ENCODE peak calls at places on chromosomes 5 and 9, in nine cellular contexts. Y, A, F, O, D, T, S, U and G are unnamed samples. For H3K4me1, the result is how much of the 10 kb centered on the place peaks cover.

GRCh38 chr9:69984831-69985230 is 58.8 kb upstream of the MAMDC2 start:
- DNase-seq in Y (no peak), A (no peak), F (no peak), O (no peak), D (no peak), T (no peak), S (no peak), U (no peak), G (no peak)

GRCh38 chr5:126054593-126055347 is 368.4 kb upstream of the GRAMD2B start:
- DNase-seq in Y (no peak), A (no peak), F (no peak), O (no peak), D (no peak), T (no peak), S (no peak), U (no peak), G (no peak)

GRCh38 chr9:131037336-131038255 is 28.6 kb downstream of the LAMC3 start:
- DNase-seq in Y (peak), A (no peak), F (no peak), O (no peak), D (no peak), T (no peak), S (no peak), U (no peak), G (no peak)

GRCh38 chr9:21996438-21996837 is 1.8 kb downstream of the CDKN2B-AS1 start:
- DNase-seq in Y (peak), A (no peak), F (no peak), O (no peak), D (no peak), T (no peak), S (no peak), U (no peak), G (no peak)

GRCh38 chr5:131622633-131623032 is 12.4 kb downstream of the RAPGEF6 start:
- DNase-seq in Y (no peak), A (no peak), F (no peak), O (no peak), D (no peak), T (no peak), S (no peak), U (no peak), G (no peak)

GRCh38 chr5:155460501-155460931 is 447.0 kb downstream of the KIF4B start:
- DNase-seq in Y (no peak), A (no peak), F (no peak), O (no peak), D (no peak), T (no peak), S (no peak), U (no peak), G (no peak)

GRCh38 chr9:81211741-81212140 is 477.6 kb downstream of the TLE1 start:
- DNase-seq in Y (no peak), A (no peak), F (no peak), O (no peak), D (no peak), T (no peak), S (no peak), U (no peak), G (no peak)

GRCh38 chr5:172501708-172502379 is 47.5 kb upstream of the SH3PXD2B start:
- DNase-seq in Y (no peak), A (no peak), F (no peak), O (no peak), D (peak), T (no peak), S (peak), U (no peak), G (no peak)

GRCh38 chr5:61435368-61435767 is 103.3 kb downstream of the ZSWIM6 start:
- DNase-seq in Y (no peak), A (no peak), F (no peak), O (no peak), D (no peak), T (no peak), S (no peak), U (no peak), G (no peak)

GRCh38 chr9:120904061-120904998 is 22.3 kb downstream of the TRAF1 start:
- DNase-seq in Y (no peak), A (no peak), F (no peak), O (no peak), D (no peak), T (no peak), S (no peak), U (no peak), G (peak)

GRCh38 chr9:91412895-91413294 is 10.7 kb downstream of the NFIL3 start:
- DNase-seq in Y (no peak), A (no peak), F (no peak), O (no peak), D (no peak), T (no peak), S (no peak), U (no peak), G (no peak)

GRCh38 chr5:134568761-134569725 is 43.6 kb downstream of the JADE2 start:
- DNase-seq in Y (peak), A (no peak), F (peak), O (no peak), D (peak), T (peak), S (peak), U (no peak), G (no peak)

GRCh38 chr9:13816837-13817236 is 497.1 kb downstream of the NFIB start:
- DNase-seq in Y (no peak), A (no peak), F (peak), O (no peak), D (no peak), T (no peak), S (no peak), U (no peak), G (no peak)

GRCh38 chr9:118170032-118170955 is 466.1 kb downstream of the TLR4 start:
- DNase-seq in Y (peak), A (no peak), F (no peak), O (peak), D (no peak), T (peak), S (no peak), U (peak), G (no peak)

GRCh38 chr5:137273511-137273910 is 225.6 kb downstream of the SPOCK1 start:
- DNase-seq in Y (no peak), A (no peak), F (no peak), O (no peak), D (no peak), T (no peak), S (no peak), U (no peak), G (no peak)

GRCh38 chr9:34124103-34124502 is 2.4 kb downstream of the DCAF12 start:
- DNase-seq in Y (no peak), A (no peak), F (no peak), O (no peak), D (no peak), T (no peak), S (no peak), U (no peak), G (no peak)

GRCh38 chr9:130183133-130183762 is 11.0 kb downstream of the NCS1 start:
- DNase-seq in Y (peak), A (no peak), F (no peak), O (peak), D (no peak), T (no peak), S (peak), U (no peak), G (no peak)

GRCh38 chr5:88944751-88945507 is 61.9 kb upstream of the MEF2C start:
- DNase-seq in Y (no peak), A (no peak), F (no peak), O (peak), D (no peak), T (no peak), S (no peak), U (no peak), G (no peak)

GRCh38 chr9:93682155-93682968 is 106.0 kb downstream of the PHF2 start:
- DNase-seq in Y (peak), A (peak), F (no peak), O (peak), D (peak), T (peak), S (peak), U (peak), G (peak)

GRCh38 chr5:139984816-139985215 is 58.3 kb downstream of the NRG2 start:
- DNase-seq in Y (no peak), A (no peak), F (no peak), O (no peak), D (no peak), T (no peak), S (no peak), U (no peak), G (no peak)

GRCh38 chr5:39780341-39780740 is 355.6 kb upstream of the DAB2 start:
- DNase-seq in Y (peak), A (no peak), F (no peak), O (no peak), D (no peak), T (no peak), S (no peak), U (peak), G (no peak)

GRCh38 chr5:139495644-139496435 is 13.3 kb upstream of the STING1 start:
- DNase-seq in Y (no peak), A (no peak), F (no peak), O (no peak), D (no peak), T (no peak), S (no peak), U (no peak), G (no peak)

GRCh38 chr5:99911971-99912370 is 623.2 kb upstream of the FAM174A start:
- DNase-seq in Y (no peak), A (no peak), F (no peak), O (no peak), D (no peak), T (no peak), S (no peak), U (no peak), G (no peak)

GRCh38 chr9:108953983-108954574 is 19.9 kb downstream of the ABITRAM start:
- DNase-seq in Y (peak), A (peak), F (no peak), O (peak), D (no peak), T (no peak), S (no peak), U (no peak), G (no peak)

GRCh38 chr5:81817086-81817485 is 66.2 kb upstream of the SSBP2 start:
- DNase-seq in Y (no peak), A (no peak), F (no peak), O (no peak), D (no peak), T (no peak), S (no peak), U (no peak), G (no peak)

GRCh38 chr5:177371705-177372533 is 12.3 kb upstream of the SLC34A1 start:
- DNase-seq in Y (no peak), A (no peak), F (no peak), O (no peak), D (no peak), T (no peak), S (no peak), U (no peak), G (no peak)

GRCh38 chr9:33473216-33473615 is 508 bp downstream of the NOL6 start:
- DNase-seq in Y (no peak), A (no peak), F (no peak), O (no peak), D (no peak), T (no peak), S (peak), U (no peak), G (no peak)

DNA sequence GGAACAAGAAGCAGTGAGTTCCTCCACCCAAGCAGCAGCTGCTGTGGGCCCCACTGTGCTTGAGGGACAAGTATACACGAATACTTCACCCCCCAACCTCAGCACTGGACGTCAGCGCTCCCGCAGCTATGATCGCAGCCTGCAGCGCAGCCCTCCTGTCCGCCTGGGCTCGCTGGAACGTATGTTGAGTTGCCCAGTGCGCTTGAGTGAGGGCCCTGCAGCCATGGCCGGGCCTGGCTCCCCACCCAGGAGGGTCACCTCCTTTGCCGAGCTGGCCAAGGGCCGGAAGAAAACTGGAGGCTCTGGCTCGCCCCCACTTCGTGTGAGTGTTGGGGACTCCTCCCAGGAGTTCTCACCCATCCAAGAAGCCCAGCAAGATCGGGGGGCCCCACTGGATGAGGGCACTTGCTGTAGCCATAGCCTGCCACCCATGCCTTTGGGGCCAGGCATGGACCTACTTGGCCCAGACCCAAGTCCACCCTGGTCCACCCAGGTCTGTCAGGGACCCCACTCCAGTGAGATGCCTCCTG is 57.1 kb upstream of the TESK1 start:
- DNase-seq in Y (no peak), A (no peak), F (no peak), O (no peak), D (no peak), T (no peak), S (no peak), U (no peak), G (no peak)
- H3K4me1 ChIP-seq in Y (under half), A (under half), F (half or more), O (under half), D (under half), T (under half), S (under half), U (under half), G (under half)

DNA sequence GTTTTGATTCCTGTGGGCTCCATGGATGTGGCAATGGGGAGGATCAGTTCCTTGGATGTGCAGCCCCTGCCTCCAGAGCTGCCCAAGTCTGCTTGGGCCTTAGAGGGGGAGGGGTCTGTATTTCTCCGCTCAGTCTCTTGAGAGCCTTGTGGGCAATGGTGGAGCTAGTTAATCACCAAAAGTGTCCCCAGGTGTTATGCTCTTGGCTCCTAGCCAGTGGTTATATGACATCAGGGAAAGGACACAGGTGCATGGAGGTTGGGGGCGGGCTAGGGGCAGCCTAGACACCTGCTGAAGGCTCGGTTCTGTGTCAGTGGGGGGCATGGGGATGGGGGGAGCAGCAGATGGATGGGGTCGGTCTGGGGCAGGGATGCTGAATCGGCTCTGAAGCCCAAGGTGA is 12.4 kb upstream of the ARAP3 start:
- DNase-seq in Y (no peak), A (no peak), F (no peak), O (no peak), D (no peak), T (no peak), S (no peak), U (no peak), G (no peak)
- H3K4me3 ChIP-seq in Y (no peak), A (no peak), F (no peak), O (no peak), D (no peak), T (no peak), S (no peak), U (no peak), G (no peak)

GRCh38 chr9:89178162-89179120 is at the start of gene SHC3:
- DNase-seq in Y (peak), A (no peak), F (no peak), O (peak), D (no peak), T (no peak), S (no peak), U (no peak), G (no peak)
- H3K4me1 ChIP-seq in Y (under half), A (under half), F (under half), O (under half), D (under half), T (under half), S (under half), U (under half), G (under half)

GRCh38 chr5:87302061-87302460 is 34.4 kb downstream of the RASA1 start:
- DNase-seq in Y (no peak), A (no peak), F (no peak), O (no peak), D (no peak), T (no peak), S (no peak), U (no peak), G (no peak)
- H3K4me3 ChIP-seq in Y (no peak), A (no peak), F (no peak), O (no peak), D (no peak), T (no peak), S (no peak), U (no peak), G (no peak)